ENCODE peak calls at places on chromosomes 13 and 19, in seven cellular contexts. One of them, this sample, is unnamed.

GRCh38 chr13:81582381-81582780 is 1241.5 kb upstream of the SPRY2 start:
- DNase-seq in IMR-90: no peak
- DNase-seq in tibial artery: no peak
- DNase-seq in astrocyte of the spinal cord: no peak
- DNase-seq in psoas muscle: no peak
- DNase-seq in A549: no peak
- DNase-seq in H9: no peak
- DNase-seq in this sample: no peak

GRCh38 chr19:7944177-7944761 is 803 bp upstream of the TIMM44 start:
- DNase-seq in psoas muscle: peak
- DNase-seq in A549: peak
- DNase-seq in astrocyte of the spinal cord: peak
- DNase-seq in tibial artery: peak
- DNase-seq in H9: peak
- DNase-seq in IMR-90: peak
- DNase-seq in this sample: peak

GRCh38 chr19:15025237-15025636 is 24.0 kb upstream of the CASP14 start:
- DNase-seq in H9: no peak
- DNase-seq in astrocyte of the spinal cord: no peak
- DNase-seq in tibial artery: no peak
- DNase-seq in psoas muscle: no peak
- DNase-seq in A549: peak
- DNase-seq in IMR-90: no peak
- DNase-seq in this sample: peak

GRCh38 chr13:106205871-106206270 is 329.6 kb downstream of the EFNB2 start:
- DNase-seq in psoas muscle: no peak
- DNase-seq in tibial artery: no peak
- DNase-seq in H9: no peak
- DNase-seq in A549: no peak
- DNase-seq in IMR-90: no peak
- DNase-seq in astrocyte of the spinal cord: no peak
- DNase-seq in this sample: no peak

GRCh38 chr13:20685042-20685441 is 18.5 kb upstream of the IL17D start:
- DNase-seq in astrocyte of the spinal cord: no peak
- DNase-seq in tibial artery: no peak
- DNase-seq in psoas muscle: no peak
- DNase-seq in IMR-90: no peak
- DNase-seq in H9: no peak
- DNase-seq in A549: no peak
- DNase-seq in this sample: no peak

GRCh38 chr19:17405250-17406038 is at the start of gene BST2:
- DNase-seq in IMR-90: peak
- DNase-seq in tibial artery: no peak
- DNase-seq in astrocyte of the spinal cord: peak
- DNase-seq in A549: no peak
- DNase-seq in H9: peak
- DNase-seq in psoas muscle: peak
- DNase-seq in this sample: peak

GRCh38 chr13:46339035-46339666 is 47.9 kb downstream of the RUBCNL start:
- DNase-seq in astrocyte of the spinal cord: peak
- DNase-seq in H9: no peak
- DNase-seq in psoas muscle: peak
- DNase-seq in A549: no peak
- DNase-seq in tibial artery: no peak
- DNase-seq in IMR-90: peak
- DNase-seq in this sample: peak

GRCh38 chr13:114089341-114089740 is 43.1 kb downstream of the RASA3 start:
- DNase-seq in A549: no peak
- DNase-seq in astrocyte of the spinal cord: no peak
- DNase-seq in tibial artery: peak
- DNase-seq in IMR-90: no peak
- DNase-seq in H9: no peak
- DNase-seq in psoas muscle: no peak
- DNase-seq in this sample: no peak

GRCh38 chr13:33260168-33261098 is 25.1 kb downstream of the STARD13 start:
- DNase-seq in tibial artery: no peak
- DNase-seq in H9: no peak
- DNase-seq in IMR-90: peak
- DNase-seq in A549: no peak
- DNase-seq in astrocyte of the spinal cord: peak
- DNase-seq in psoas muscle: no peak
- DNase-seq in this sample: no peak

GRCh38 chr19:12800873-12801465 is 631 bp downstream of the PRDX2 start:
- DNase-seq in tibial artery: peak
- DNase-seq in psoas muscle: peak
- DNase-seq in H9: peak
- DNase-seq in IMR-90: no peak
- DNase-seq in astrocyte of the spinal cord: no peak
- DNase-seq in A549: no peak
- DNase-seq in this sample: no peak

GRCh38 chr13:41610426-41610825 is 153.1 kb downstream of the RGCC start:
- DNase-seq in IMR-90: peak
- DNase-seq in astrocyte of the spinal cord: peak
- DNase-seq in tibial artery: no peak
- DNase-seq in A549: no peak
- DNase-seq in H9: no peak
- DNase-seq in psoas muscle: peak
- DNase-seq in this sample: no peak

GRCh38 chr13:50685491-50685890 is 158.0 kb downstream of the DLEU7 start:
- DNase-seq in IMR-90: no peak
- DNase-seq in H9: no peak
- DNase-seq in psoas muscle: peak
- DNase-seq in astrocyte of the spinal cord: peak
- DNase-seq in A549: no peak
- DNase-seq in tibial artery: peak
- DNase-seq in this sample: no peak

GRCh38 chr19:5691205-5691929 is 1.3 kb downstream of the RPL36 start:
- DNase-seq in IMR-90: peak
- DNase-seq in tibial artery: no peak
- DNase-seq in psoas muscle: peak
- DNase-seq in A549: no peak
- DNase-seq in H9: peak
- DNase-seq in astrocyte of the spinal cord: peak
- DNase-seq in this sample: no peak

GRCh38 chr19:55053735-55054134 is 9.2 kb downstream of the RDH13 start:
- DNase-seq in tibial artery: no peak
- DNase-seq in IMR-90: no peak
- DNase-seq in H9: no peak
- DNase-seq in astrocyte of the spinal cord: no peak
- DNase-seq in A549: no peak
- DNase-seq in psoas muscle: no peak
- DNase-seq in this sample: no peak

GRCh38 chr13:113150545-113151365 is 7.7 kb upstream of the PROZ start:
- DNase-seq in H9: peak
- DNase-seq in psoas muscle: no peak
- DNase-seq in tibial artery: no peak
- DNase-seq in IMR-90: no peak
- DNase-seq in astrocyte of the spinal cord: no peak
- DNase-seq in A549: no peak
- DNase-seq in this sample: no peak

GRCh38 chr19:6412111-6412999 is 12.3 kb downstream of the KHSRP start:
- DNase-seq in A549: no peak
- DNase-seq in tibial artery: no peak
- DNase-seq in H9: peak
- DNase-seq in psoas muscle: no peak
- DNase-seq in astrocyte of the spinal cord: no peak
- DNase-seq in IMR-90: no peak
- DNase-seq in this sample: peak

GRCh38 chr19:35034588-35035382 is 4.5 kb downstream of the SCN1B start:
- DNase-seq in psoas muscle: no peak
- DNase-seq in H9: no peak
- DNase-seq in IMR-90: no peak
- DNase-seq in A549: no peak
- DNase-seq in astrocyte of the spinal cord: no peak
- DNase-seq in tibial artery: no peak
- DNase-seq in this sample: no peak

GRCh38 chr13:91025442-91025841 is 322.0 kb upstream of the MIR17HG start:
- DNase-seq in A549: no peak
- DNase-seq in IMR-90: no peak
- DNase-seq in astrocyte of the spinal cord: no peak
- DNase-seq in H9: no peak
- DNase-seq in psoas muscle: no peak
- DNase-seq in tibial artery: no peak
- DNase-seq in this sample: no peak

GRCh38 chr19:3248728-3249315 is 24.4 kb downstream of the CELF5 start:
- DNase-seq in psoas muscle: no peak
- DNase-seq in A549: no peak
- DNase-seq in astrocyte of the spinal cord: no peak
- DNase-seq in H9: no peak
- DNase-seq in IMR-90: no peak
- DNase-seq in tibial artery: no peak
- DNase-seq in this sample: no peak

GRCh38 chr19:10390652-10391286 is 10.4 kb upstream of the TYK2 start:
- DNase-seq in A549: peak
- DNase-seq in astrocyte of the spinal cord: peak
- DNase-seq in IMR-90: peak
- DNase-seq in tibial artery: peak
- DNase-seq in psoas muscle: peak
- DNase-seq in H9: peak
- DNase-seq in this sample: peak

GRCh38 chr13:106376411-106377112 is 158.9 kb downstream of the EFNB2 start:
- DNase-seq in H9: no peak
- DNase-seq in astrocyte of the spinal cord: peak
- DNase-seq in tibial artery: no peak
- DNase-seq in psoas muscle: no peak
- DNase-seq in IMR-90: peak
- DNase-seq in A549: peak
- DNase-seq in this sample: no peak

DNA sequence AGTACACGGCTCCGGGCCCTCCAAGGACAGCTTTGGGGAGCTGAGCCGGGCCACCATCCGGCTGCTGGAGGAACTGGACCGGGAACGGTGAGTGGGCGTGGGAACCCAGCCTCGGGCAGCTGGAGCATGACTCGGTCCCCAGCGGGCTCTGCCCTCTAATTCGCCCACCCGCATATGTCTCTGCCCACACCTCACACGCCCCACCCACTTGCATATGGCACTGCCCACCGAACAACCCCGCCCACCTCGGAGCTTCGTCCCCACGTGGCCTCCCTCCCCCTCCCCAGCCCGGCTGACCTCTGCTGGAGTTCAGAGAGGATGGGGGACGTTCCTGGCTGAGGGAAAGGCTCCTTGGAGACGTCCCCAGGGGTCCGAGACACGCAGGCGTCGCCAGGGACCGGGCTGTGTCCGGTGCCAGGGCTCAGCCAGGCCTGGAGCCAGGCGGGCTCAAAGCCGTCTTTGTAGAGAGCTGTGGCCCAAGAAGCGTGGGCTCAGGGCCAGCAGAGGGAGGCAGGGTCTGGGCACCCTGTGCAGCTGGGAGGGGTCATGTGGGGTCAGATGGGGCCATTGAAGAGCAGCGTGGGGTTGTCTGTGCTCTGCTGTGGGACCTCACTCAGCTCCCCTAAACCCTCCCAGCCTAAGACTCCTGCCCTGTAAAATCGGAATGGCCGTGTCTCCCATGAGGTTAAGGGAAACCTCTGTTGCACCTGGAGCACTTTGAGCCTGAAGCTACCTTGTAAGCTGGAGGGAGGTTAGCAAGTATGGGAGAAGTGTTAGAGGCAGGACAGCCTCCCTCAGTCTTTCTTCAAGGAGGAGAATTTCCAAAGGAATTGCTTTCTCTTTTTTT is 3.8 kb downstream of the APC2 start:
- DNase-seq in H9: peak
- DNase-seq in astrocyte of the spinal cord: no peak
- DNase-seq in A549: no peak
- DNase-seq in tibial artery: no peak
- DNase-seq in psoas muscle: no peak
- DNase-seq in IMR-90: no peak
- DNase-seq in this sample: no peak
- TF ChIP-seq CTCF in H9: no peak
- TF ChIP-seq CTCF in astrocyte of the spinal cord: no peak
- TF ChIP-seq CTCF in A549: no peak
- TF ChIP-seq CTCF in tibial artery: no peak
- TF ChIP-seq CTCF in psoas muscle: no peak
- TF ChIP-seq CTCF in IMR-90: no peak
- TF ChIP-seq CTCF in this sample: no peak

GRCh38 chr13:27208514-27208913 is 36.9 kb upstream of the USP12 start:
- DNase-seq in IMR-90: no peak
- DNase-seq in tibial artery: no peak
- DNase-seq in A549: no peak
- DNase-seq in astrocyte of the spinal cord: no peak
- DNase-seq in psoas muscle: no peak
- DNase-seq in H9: no peak
- DNase-seq in this sample: no peak

GRCh38 chr13:27211771-27212364 is 39.5 kb upstream of the RPL21 start:
- DNase-seq in tibial artery: no peak
- DNase-seq in psoas muscle: no peak
- DNase-seq in A549: no peak
- DNase-seq in astrocyte of the spinal cord: peak
- DNase-seq in IMR-90: peak
- DNase-seq in H9: no peak
- DNase-seq in this sample: no peak

GRCh38 chr13:27211271-27211670 is 39.7 kb upstream of the USP12 start:
- DNase-seq in H9: no peak
- DNase-seq in IMR-90: no peak
- DNase-seq in A549: no peak
- DNase-seq in astrocyte of the spinal cord: no peak
- DNase-seq in tibial artery: no peak
- DNase-seq in psoas muscle: no peak
- DNase-seq in this sample: no peak
- TF ChIP-seq CTCF in H9: no peak
- TF ChIP-seq CTCF in IMR-90: no peak
- TF ChIP-seq CTCF in A549: no peak
- TF ChIP-seq CTCF in astrocyte of the spinal cord: no peak
- TF ChIP-seq CTCF in tibial artery: no peak
- TF ChIP-seq CTCF in psoas muscle: no peak
- TF ChIP-seq CTCF in this sample: no peak

DNA sequence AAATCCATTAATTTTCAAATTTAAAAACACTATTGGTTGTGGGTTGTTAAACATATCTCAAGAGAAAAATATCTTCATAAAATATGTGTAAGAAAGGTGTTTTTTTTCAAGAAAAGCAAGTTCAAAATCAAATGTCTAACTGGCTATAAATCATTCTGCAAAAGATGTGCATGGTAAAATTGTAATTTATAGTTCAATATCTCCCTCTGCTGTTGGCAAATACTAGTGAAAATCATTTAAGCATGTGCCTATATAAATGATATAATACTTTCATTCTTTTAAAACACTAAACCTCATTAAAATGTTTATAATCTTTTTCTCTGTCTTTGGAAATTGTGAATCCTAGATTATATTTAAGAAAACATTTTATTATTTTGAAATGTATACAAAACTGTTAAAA is 17.2 kb upstream of the SLITRK6 start:
- DNase-seq in IMR-90: no peak
- DNase-seq in tibial artery: no peak
- DNase-seq in astrocyte of the spinal cord: no peak
- DNase-seq in psoas muscle: no peak
- DNase-seq in H9: no peak
- DNase-seq in A549: no peak
- DNase-seq in this sample: no peak
- TF ChIP-seq CTCF in IMR-90: peak
- TF ChIP-seq CTCF in tibial artery: no peak
- TF ChIP-seq CTCF in astrocyte of the spinal cord: no peak
- TF ChIP-seq CTCF in psoas muscle: no peak
- TF ChIP-seq CTCF in H9: no peak
- TF ChIP-seq CTCF in A549: peak
- TF ChIP-seq CTCF in this sample: no peak

DNA sequence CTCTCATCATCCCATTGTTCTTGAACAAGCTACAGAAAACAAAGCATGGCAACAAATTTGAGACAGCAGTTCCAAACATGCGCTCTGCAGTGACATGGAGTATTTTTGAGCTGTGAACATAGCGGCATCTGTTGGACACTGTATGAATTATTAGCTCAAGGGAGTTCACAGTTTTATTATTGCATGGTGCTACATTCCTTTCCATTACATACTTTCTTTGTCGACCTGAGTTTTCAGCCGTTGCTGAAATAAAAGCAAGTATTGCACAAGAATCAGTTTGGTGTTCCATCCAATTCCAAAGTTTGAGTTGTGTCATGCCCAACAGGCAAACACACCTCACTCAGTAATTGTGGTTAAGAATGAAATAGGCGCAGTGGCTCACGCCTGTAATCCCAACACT is 30.1 kb upstream of the METTL21C start:
- DNase-seq in psoas muscle: no peak
- DNase-seq in H9: no peak
- DNase-seq in IMR-90: peak
- DNase-seq in A549: peak
- DNase-seq in astrocyte of the spinal cord: peak
- DNase-seq in tibial artery: no peak
- DNase-seq in this sample: peak
- TF ChIP-seq CTCF in psoas muscle: peak
- TF ChIP-seq CTCF in H9: no peak
- TF ChIP-seq CTCF in IMR-90: peak
- TF ChIP-seq CTCF in A549: peak
- TF ChIP-seq CTCF in astrocyte of the spinal cord: peak
- TF ChIP-seq CTCF in tibial artery: peak
- TF ChIP-seq CTCF in this sample: peak